ENCODE peak calls at places on chromosomes 4 and X, in six cellular contexts. I is mucosa of descending colon, G is HCT116, O is Calu3, F is GM13976, S is testis. D is an unnamed sample.

GRCh38 chrX:48945517-48946348 is 11.7 kb downstream of the OTUD5 start:
- DNase-seq in F (peak; percentile 61), G (peak; percentile 6), I (no peak), S (peak; percentile 50), O (peak; percentile 62), D (peak; percentile 40)

GRCh38 chr4:82561745-82562552 is at the start of gene TMEM150C:
- DNase-seq in S (peak; percentile 46), F (peak; percentile 44), I (peak; percentile 53), O (peak; percentile 25), G (no peak), D (peak; percentile 55)

GRCh38 chr4:172042714-172043114 is 229.5 kb downstream of the GALNTL6 start:
- DNase-seq in F (no peak), S (no peak), G (peak; percentile 23), I (no peak), O (peak; percentile 24), D (no peak)

GRCh38 chr4:43242611-43243010 is 350.1 kb downstream of the GRXCR1 start:
- DNase-seq in I (no peak), S (no peak), O (no peak), F (no peak), G (no peak), D (no peak)

GRCh38 chrX:139881130-139881529 is 51.7 kb downstream of the ATP11C start:
- DNase-seq in O (no peak), F (no peak), S (no peak), G (peak; percentile 16), I (no peak), D (no peak)

GRCh38 chrX:45849261-45849660 is 648.6 kb upstream of the DIPK2B start:
- DNase-seq in O (peak; percentile 36), F (peak; percentile 31), I (no peak), G (peak; percentile 57), S (no peak), D (no peak)

GRCh38 chr4:164926301-164926700 is 49.3 kb downstream of the APELA start:
- DNase-seq in I (no peak), G (no peak), S (no peak), O (no peak), F (no peak), D (no peak)

GRCh38 chrX:3712080-3712869 is 1.2 kb downstream of the PRKX start:
- DNase-seq in G (no peak), O (peak; percentile 5), F (no peak), S (peak; percentile 42), I (no peak), D (peak; percentile 4)

GRCh38 chr4:74632634-74633033 is 161.7 kb downstream of the BTC start:
- DNase-seq in I (no peak), O (peak; percentile 73), G (peak; percentile 95), S (peak; percentile 17), F (no peak), D (no peak)

GRCh38 chr4:15234585-15235126 is 193.2 kb upstream of the C1QTNF7 start:
- DNase-seq in F (no peak), S (no peak), O (no peak), I (no peak), G (no peak), D (no peak)

GRCh38 chr4:10762541-10762940 is 78.0 kb upstream of the CLNK start:
- DNase-seq in S (no peak), O (no peak), F (no peak), I (no peak), G (no peak), D (no peak)

GRCh38 chrX:39950035-39950688 is 147.6 kb downstream of the BCOR start:
- DNase-seq in I (no peak), O (no peak), G (no peak), S (no peak), F (no peak), D (no peak)

GRCh38 chrX:84188320-84188834 is 378 bp upstream of the RPS6KA6 start:
- DNase-seq in G (no peak), S (peak; percentile 80), F (peak; percentile 45), O (peak; percentile 58), I (peak; percentile 63), D (peak; percentile 53)

GRCh38 chr4:183936574-183937335 is 31.6 kb downstream of the STOX2 start:
- DNase-seq in I (no peak), F (no peak), G (no peak), O (no peak), S (no peak), D (no peak)

GRCh38 chrX:17553451-17553850 is 178.5 kb downstream of the NHS start:
- DNase-seq in G (no peak), I (no peak), S (no peak), F (no peak), O (peak; percentile 48), D (no peak)

GRCh38 chr4:79759793-79760192 is 313.2 kb downstream of the ANTXR2 start:
- DNase-seq in S (no peak), F (no peak), O (no peak), G (no peak), I (no peak), D (no peak)

GRCh38 chrX:47497274-47497673 is 14.3 kb upstream of the ZNF41 start:
- DNase-seq in G (no peak), I (no peak), S (no peak), O (no peak), F (no peak), D (no peak)

GRCh38 chr4:128574706-128575105 is 234.8 kb upstream of the JADE1 start:
- DNase-seq in I (no peak), F (peak; percentile 74), S (peak; percentile 94), G (peak; percentile 40), O (peak; percentile 81), D (peak; percentile 76)

GRCh38 chr4:117093581-117093980 is 8.2 kb upstream of the TRAM1L1 start:
- DNase-seq in S (no peak), G (no peak), F (no peak), O (no peak), I (no peak), D (no peak)

GRCh38 chr4:1373892-1374705 is 27.1 kb downstream of the UVSSA start:
- DNase-seq in O (no peak), G (no peak), I (peak; percentile 38), S (no peak), F (no peak), D (no peak)

GRCh38 chr4:137283737-137284136 is 248.6 kb downstream of the PCDH18 start:
- DNase-seq in I (no peak), O (no peak), G (no peak), S (no peak), F (no peak), D (no peak)
- TF ChIP-seq CTCF in I (no peak), O (no peak), G (no peak), S (no peak), F (no peak), D (no peak)

GRCh38 chr4:118798658-118799057 is 37.3 kb downstream of the SEC24D start:
- DNase-seq in F (no peak), O (no peak), G (no peak), I (no peak), S (no peak), D (no peak)
- TF ChIP-seq CTCF in F (no peak), O (no peak), G (peak; percentile 34), I (no peak), S (no peak), D (peak; percentile 49)

DNA sequence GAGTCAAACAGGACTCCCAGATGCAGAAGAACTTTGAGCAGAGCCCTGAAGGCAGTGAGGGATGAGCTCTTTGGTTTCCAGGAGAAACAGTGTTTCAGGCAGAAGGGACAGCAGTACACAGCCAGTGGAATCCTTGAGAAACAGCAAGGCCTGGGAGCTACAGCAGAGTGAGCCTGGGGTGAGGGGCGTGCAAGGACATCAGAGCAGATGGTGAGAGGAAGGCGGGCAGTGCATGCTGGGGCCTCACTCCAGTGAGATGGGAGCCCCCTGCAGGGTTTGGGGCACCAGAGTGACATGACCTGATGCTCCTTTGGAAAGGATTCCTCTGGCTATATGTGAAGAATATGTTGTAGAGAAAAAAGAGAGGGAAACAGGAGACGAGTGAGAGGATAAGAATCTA is 98.1 kb upstream of the EGFL6 start:
- DNase-seq in I (no peak), G (no peak), S (no peak), F (no peak), O (no peak), D (no peak)
- TF ChIP-seq CTCF in I (no peak), G (no peak), S (no peak), F (no peak), O (no peak), D (no peak)

DNA sequence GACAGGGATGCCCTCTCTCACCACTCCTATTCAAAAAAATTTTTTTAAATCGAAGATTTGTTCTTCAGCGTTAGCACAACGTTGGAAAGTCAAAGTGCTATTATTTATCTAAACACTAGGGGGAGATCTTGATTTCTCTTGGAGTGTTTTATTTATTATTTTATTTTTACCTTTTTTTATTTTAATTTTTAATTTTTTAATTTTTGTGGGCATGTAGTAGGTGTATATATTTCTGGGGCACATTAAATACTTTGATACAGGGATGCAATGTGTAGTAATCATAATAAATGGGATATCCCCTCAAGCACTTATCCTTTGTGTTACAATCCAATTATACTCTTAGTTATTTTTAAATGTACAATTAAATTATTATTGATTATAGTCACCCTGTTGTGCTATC is 37.4 kb upstream of the SLC10A4 start:
- DNase-seq in F (peak; percentile 7), O (no peak), G (no peak), I (no peak), S (no peak), D (no peak)
- TF ChIP-seq CTCF in F (peak; percentile 28), O (no peak), G (peak; percentile 24), I (peak; percentile 33), S (peak; percentile 64), D (peak; percentile 91)

GRCh38 chr4:136183513-136183912 is 1348.8 kb downstream of the PCDH18 start:
- DNase-seq in S (no peak), F (no peak), I (no peak), G (no peak), O (no peak), D (no peak)
- TF ChIP-seq CTCF in S (no peak), F (no peak), I (no peak), G (no peak), O (no peak), D (no peak)

DNA sequence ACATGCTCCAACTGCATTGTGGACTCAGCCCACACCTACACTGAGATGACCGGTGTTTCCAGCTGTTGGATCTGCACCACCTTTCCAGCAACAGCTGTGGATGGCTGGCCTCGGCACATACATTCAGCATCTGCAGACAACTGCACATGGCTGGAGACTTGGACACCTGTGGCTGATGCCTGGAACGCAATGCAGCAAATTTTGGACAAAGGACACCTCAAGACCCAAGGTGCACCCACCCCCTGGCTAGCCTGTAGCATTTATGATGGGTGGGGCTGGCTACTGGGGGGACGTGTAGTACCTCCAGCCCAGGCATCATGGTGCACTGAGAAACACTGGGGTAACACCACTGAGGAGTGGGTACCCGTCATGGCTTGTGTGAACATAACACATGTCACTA is 57.3 kb upstream of the CCDC149 start:
- DNase-seq in S (no peak), G (no peak), O (no peak), I (no peak), F (no peak), D (no peak)
- TF ChIP-seq CTCF in S (no peak), G (no peak), O (no peak), I (no peak), F (no peak), D (no peak)

D was measured in endothelial cell.